ENCODE peak calls at places on chromosomes 6 and 20, in four cellular contexts. Y is SK-N-MC, M is WERI-Rb-1, R is SJCRH30. W is an unnamed sample.
A peak's percentile ranks its signal among the peaks of the same experiment; 100 is the strongest.

GRCh38 chr6:170085475-170086401 is 205.1 kb downstream of the DLL1 start:
- DNase-seq in Y (no peak), R (no peak), M (no peak), W (peak; percentile 52)

GRCh38 chr20:57650756-57651483 is 30.7 kb upstream of the ZBP1 start:
- DNase-seq in R (no peak), Y (no peak), M (no peak), W (peak; percentile 42)

GRCh38 chr20:45467861-45468260 is 1.7 kb upstream of the WFDC2 start:
- DNase-seq in Y (no peak), M (no peak), R (peak; percentile 41), W (no peak)

GRCh38 chr6:105459884-105460283 is 57.0 kb upstream of the PREP start:
- DNase-seq in Y (no peak), M (no peak), R (no peak), W (no peak)

GRCh38 chr6:68709091-68709490 is 74.0 kb downstream of the ADGRB3 start:
- DNase-seq in Y (peak; percentile 87), M (no peak), R (no peak), W (no peak)

GRCh38 chr6:19906161-19906560 is 69.0 kb downstream of the ID4 start:
- DNase-seq in R (no peak), Y (no peak), M (no peak), W (no peak)

GRCh38 chr6:69162811-69163210 is 527.7 kb downstream of the ADGRB3 start:
- DNase-seq in Y (no peak), M (no peak), R (peak; percentile 19), W (no peak)

GRCh38 chr6:42304313-42304712 is 86.7 kb upstream of the MRPS10 start:
- DNase-seq in Y (no peak), M (peak; percentile 94), R (peak; percentile 70), W (no peak)

GRCh38 chr6:148779142-148779562 is 32.3 kb downstream of the UST start:
- DNase-seq in R (no peak), M (no peak), Y (peak; percentile 57), W (no peak)

GRCh38 chr6:3250278-3250677 is 8.5 kb upstream of the PSMG4 start:
- DNase-seq in M (no peak), Y (no peak), R (peak; percentile 51), W (no peak)

GRCh38 chr6:140039343-140039742 is 664.9 kb upstream of the CITED2 start:
- DNase-seq in R (no peak), Y (no peak), M (no peak), W (no peak)

GRCh38 chr6:112155900-112156299 is 68.5 kb downstream of the FAM229B start:
- DNase-seq in M (no peak), Y (no peak), R (no peak), W (no peak)

GRCh38 chr20:64167676-64168075 is 3.4 kb downstream of the MYT1 start:
- DNase-seq in Y (no peak), R (no peak), M (no peak), W (no peak)

DNA sequence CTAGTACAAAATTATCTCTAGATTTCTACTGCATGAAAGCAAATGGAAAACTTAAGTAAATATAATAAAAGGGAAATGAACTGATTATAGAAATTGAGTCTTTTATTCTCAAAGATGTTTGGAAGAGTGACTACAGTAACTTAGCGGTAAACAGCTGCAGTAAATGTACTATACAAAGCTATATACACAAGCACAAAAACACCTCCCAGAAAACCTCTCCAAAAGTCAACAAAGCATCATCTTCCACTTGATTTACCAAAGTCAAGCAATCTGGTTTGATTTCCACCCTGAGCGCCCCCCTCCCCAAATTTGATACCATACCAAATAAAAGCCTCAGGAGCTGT is 142.1 kb upstream of the SHLD1 start:
- DNase-seq in R (no peak), M (no peak), Y (no peak), W (no peak)
- H3K4me3 ChIP-seq in R (no peak overlapping the region), M (no peak overlapping the region), Y (peak overlapping the region; percentile 94), W (no peak overlapping the region)

GRCh38 chr20:49103019-49103418 is 56.9 kb downstream of the CSE1L start:
- DNase-seq in R (no peak), Y (no peak), M (no peak), W (no peak)
- H3K36me3 ChIP-seq in R (peaks cover 80% of the 10 kb centered on the region), Y (peaks cover 63% of the 10 kb centered on the region), M (peaks cover 74% of the 10 kb centered on the region), W (peaks cover 27% of the 10 kb centered on the region)

GRCh38 chr20:31663524-31663837 is 25.8 kb downstream of the COX4I2 start:
- DNase-seq in M (no peak), Y (no peak), R (no peak), W (no peak)
- H3K4me3 ChIP-seq in M (no peak overlapping the region), Y (no peak overlapping the region), R (no peak overlapping the region), W (no peak overlapping the region)

DNA sequence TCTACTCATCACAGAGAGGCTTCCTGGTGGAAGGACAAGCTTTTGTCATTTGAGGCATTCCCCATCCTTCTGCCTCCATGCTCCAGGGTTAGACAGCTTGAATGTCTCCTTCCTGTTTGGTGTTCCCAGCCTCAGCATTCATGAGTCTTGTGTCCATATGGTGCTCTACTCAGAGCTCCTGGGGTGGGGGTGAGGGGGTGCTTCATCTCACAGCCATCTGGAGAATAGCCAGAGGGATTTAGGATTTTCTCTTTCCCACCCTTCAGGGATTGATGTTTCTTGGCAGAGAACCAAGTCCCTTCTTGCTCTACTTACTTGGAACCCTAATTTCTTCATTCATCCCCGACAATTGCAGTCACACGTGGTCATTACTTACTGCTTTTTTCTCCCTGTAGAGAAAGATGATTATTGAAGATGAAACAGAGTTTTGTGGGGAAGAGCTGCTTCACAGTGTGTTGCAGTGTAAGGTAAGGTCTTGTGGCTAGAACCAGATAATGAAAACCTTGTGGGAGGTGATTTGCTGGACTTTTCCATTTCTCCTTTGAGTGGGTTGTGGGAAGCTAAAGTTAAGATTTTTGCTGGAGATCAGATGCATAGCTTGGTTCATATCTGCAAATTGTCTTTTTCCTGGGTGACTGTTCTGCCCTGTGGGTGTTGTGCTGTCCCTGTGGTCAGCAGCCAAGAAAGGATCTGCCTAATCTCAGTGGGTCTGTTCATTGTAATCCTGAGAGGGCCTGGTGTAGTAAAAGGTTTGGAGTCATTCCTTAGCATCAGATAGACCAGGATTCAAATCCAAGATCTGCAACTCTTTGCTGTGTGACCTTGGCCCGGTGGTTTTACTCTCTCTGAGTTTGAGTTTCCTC is 18.6 kb downstream of the CMTR1 start:
- DNase-seq in Y (no peak), R (no peak), M (peak; percentile 98), W (no peak)
- H3K36me3 ChIP-seq in Y (peaks cover 62% of the 10 kb centered on the region), R (peaks cover 26% of the 10 kb centered on the region), M (peaks cover 72% of the 10 kb centered on the region), W (peaks cover 7% of the 10 kb centered on the region)

GRCh38 chr6:137488736-137489409 is 5.3 kb downstream of the OLIG3 start:
- DNase-seq in Y (no peak), M (no peak), R (no peak), W (peak; percentile 80)

GRCh38 chr6:137487947-137488735 is 6.1 kb downstream of the OLIG3 start:
- DNase-seq in Y (no peak), R (no peak), M (no peak), W (peak; percentile 76)

GRCh38 chr6:137489410-137490371 is 4.5 kb downstream of the OLIG3 start:
- DNase-seq in Y (no peak), M (no peak), R (no peak), W (peak; percentile 59)

GRCh38 chr6:137486388-137486787 is 7.8 kb downstream of the OLIG3 start:
- DNase-seq in M (no peak), R (no peak), Y (no peak), W (peak; percentile 29)

GRCh38 chr6:137487181-137487910 is 6.8 kb downstream of the OLIG3 start:
- DNase-seq in Y (no peak), R (no peak), M (no peak), W (peak; percentile 36)
- H3K4me3 ChIP-seq in Y (no peak overlapping the region), R (no peak overlapping the region), M (no peak overlapping the region), W (peak overlapping the region; percentile 49)

GRCh38 chr20:17655865-17656489 is 26.1 kb downstream of the RRBP1 start:
- DNase-seq in R (no peak), M (no peak), Y (no peak), W (peak; percentile 78)

GRCh38 chr20:17658648-17658993 is 23.4 kb downstream of the RRBP1 start:
- DNase-seq in R (no peak), M (no peak), Y (no peak), W (no peak)

GRCh38 chr20:17657898-17658647 is 24.0 kb downstream of the RRBP1 start:
- DNase-seq in R (no peak), M (no peak), Y (no peak), W (no peak)

GRCh38 chr20:17655286-17655651 is 26.8 kb downstream of the RRBP1 start:
- DNase-seq in Y (no peak), R (no peak), M (no peak), W (peak; percentile 69)

GRCh38 chr20:17657079-17657825 is 24.8 kb downstream of the RRBP1 start:
- DNase-seq in M (peak; percentile 78), R (no peak), Y (no peak), W (peak; percentile 47)
- H3K36me3 ChIP-seq in M (peaks cover 16% of the 10 kb centered on the region), R (peaks cover 30% of the 10 kb centered on the region), Y (peaks cover 14% of the 10 kb centered on the region), W (peaks cover 13% of the 10 kb centered on the region)

GRCh38 chr6:166637806-166638458 is 10.9 kb upstream of the RPS6KA2 start:
- DNase-seq in R (no peak), Y (no peak), M (no peak), W (no peak)

GRCh38 chr6:166642646-166643045 is 15.6 kb upstream of the RPS6KA2 start:
- DNase-seq in Y (no peak), R (no peak), M (no peak), W (no peak)

GRCh38 chr6:166639921-166640320 is 12.9 kb upstream of the RPS6KA2 start:
- DNase-seq in Y (no peak), M (no peak), R (no peak), W (no peak)

GRCh38 chr6:166638566-166638965 is 11.5 kb upstream of the RPS6KA2 start:
- DNase-seq in Y (no peak), R (no peak), M (no peak), W (no peak)

GRCh38 chr6:166640342-166641043 is 13.4 kb upstream of the RPS6KA2 start:
- DNase-seq in R (no peak), M (no peak), Y (no peak), W (peak; percentile 83)
- H3K4me3 ChIP-seq in R (no peak overlapping the region), M (no peak overlapping the region), Y (peak overlapping the region; percentile 70), W (no peak overlapping the region)

DNA sequence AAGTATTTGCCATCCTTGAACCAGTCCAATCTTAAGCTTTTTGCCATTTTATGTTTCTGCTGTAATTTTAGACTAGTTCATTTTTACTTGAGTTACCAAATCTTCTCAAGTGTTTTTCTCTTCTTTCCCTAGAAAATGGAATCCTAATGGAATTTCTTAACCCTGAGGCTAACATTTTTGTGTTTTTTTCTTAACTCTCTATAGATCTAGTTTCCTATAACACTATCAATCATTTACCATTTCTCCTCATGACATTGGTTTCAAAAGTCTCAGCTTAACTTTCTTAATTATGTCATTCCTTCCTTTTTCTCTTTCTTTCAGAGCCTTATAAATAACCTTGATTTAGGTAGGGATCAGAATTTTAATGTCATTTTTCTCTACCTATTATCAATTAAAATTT is 54.8 kb downstream of the SENP6 start:
- DNase-seq in Y (no peak), M (no peak), R (no peak), W (no peak)
- H3K36me3 ChIP-seq in Y (peaks cover 51% of the 10 kb centered on the region), M (peaks cover 37% of the 10 kb centered on the region), R (peaks cover 48% of the 10 kb centered on the region), W (peaks cover 7% of the 10 kb centered on the region)

W was measured in H7.